ENCODE peak calls at places on chromosomes 13 and 19, in six cellular contexts. Y, S, P, T, Z and A are unnamed samples.

GRCh38 chr19:45508931-45509691 is 1.8 kb downstream of the VASP start:
- DNase-seq in Y (peak), Z (peak), S (peak), T (no peak), P (peak), A (peak)

GRCh38 chr13:92530364-92530763 is 696.2 kb upstream of the GPC6 start:
- DNase-seq in S (no peak), Z (no peak), Y (no peak), T (no peak), P (peak), A (no peak)

GRCh38 chr13:91298060-91298459 is 49.4 kb upstream of the MIR17HG start:
- DNase-seq in P (no peak), Z (no peak), Y (no peak), S (no peak), T (no peak), A (no peak)

GRCh38 chr19:32816555-32817099 is 52.9 kb downstream of the SLC7A9 start:
- DNase-seq in Y (no peak), S (no peak), P (no peak), T (no peak), Z (no peak), A (no peak)

GRCh38 chr19:3721900-3722442 is 13.8 kb downstream of the TJP3 start:
- DNase-seq in Z (no peak), Y (no peak), T (no peak), S (no peak), P (no peak), A (no peak)

GRCh38 chr19:29048873-29049272 is 164.1 kb downstream of the UQCRFS1 start:
- DNase-seq in Z (no peak), S (no peak), T (no peak), Y (no peak), P (no peak), A (no peak)

GRCh38 chr19:32350492-32350891 is 5.1 kb downstream of the ZNF507 start:
- DNase-seq in T (no peak), P (no peak), Y (no peak), S (no peak), Z (peak), A (no peak)

GRCh38 chr13:71021810-71022422 is 845.1 kb downstream of the DACH1 start:
- DNase-seq in S (no peak), T (no peak), Z (no peak), Y (no peak), P (no peak), A (no peak)

GRCh38 chr19:14758816-14759215 is 19.5 kb downstream of the ADGRE2 start:
- DNase-seq in P (no peak), S (no peak), Y (no peak), T (no peak), Z (no peak), A (no peak)

GRCh38 chr13:107870400-107870799 is 344.9 kb downstream of the LIG4 start:
- DNase-seq in P (no peak), T (no peak), Z (no peak), S (no peak), Y (no peak), A (no peak)

GRCh38 chr19:29771708-29772415 is 39.9 kb upstream of the CCNE1 start:
- DNase-seq in Z (peak), T (peak), P (peak), S (no peak), Y (no peak), A (peak)

GRCh38 chr13:20006206-20006605 is 47.7 kb downstream of the ZMYM2 start:
- DNase-seq in P (no peak), Z (no peak), Y (no peak), T (no peak), S (no peak), A (no peak)

GRCh38 chr19:35901854-35902661 is at the start of gene HCST:
- DNase-seq in S (no peak), Y (no peak), P (peak), T (no peak), Z (no peak), A (no peak)

GRCh38 chr13:21034602-21035190 is 26.7 kb downstream of the LATS2 start:
- DNase-seq in P (peak), S (no peak), Z (no peak), Y (no peak), T (no peak), A (peak)

GRCh38 chr19:18668744-18669523 is 14.5 kb upstream of the CRTC1 start:
- DNase-seq in T (no peak), Z (no peak), Y (no peak), S (no peak), P (no peak), A (no peak)

GRCh38 chr19:49682274-49682673 is 5.2 kb downstream of the PRMT1 start:
- DNase-seq in Y (no peak), T (no peak), S (no peak), P (no peak), Z (no peak), A (no peak)

GRCh38 chr19:56840452-56841193 is at the start of the genes PEG3 and ZIM2:
- DNase-seq in T (no peak), Y (peak), S (peak), P (peak), Z (no peak), A (no peak)

GRCh38 chr13:95564091-95564490 is 11.6 kb downstream of the CLDN10 start:
- DNase-seq in T (no peak), Z (peak), S (no peak), Y (no peak), P (peak), A (no peak)

GRCh38 chr13:18921063-18921462 is 260.6 kb downstream of the TUBA3C start:
- DNase-seq in Y (no peak), Z (no peak), P (no peak), T (no peak), S (no peak), A (no peak)

GRCh38 chr13:113837554-113838355 is 26.1 kb downstream of the GAS6 start:
- DNase-seq in Y (peak), T (peak), Z (peak), S (peak), P (peak), A (no peak)

GRCh38 chr19:40923934-40924391 is 41.9 kb upstream of the CYP2A7 start:
- DNase-seq in P (no peak), Z (peak), T (no peak), Y (no peak), S (no peak), A (no peak)

GRCh38 chr13:74290324-74290773 is 156.1 kb upstream of the KLF12 start:
- DNase-seq in Z (peak), Y (peak), S (no peak), P (peak), T (peak), A (no peak)

GRCh38 chr13:84574851-84575250 is 692.6 kb upstream of the SLITRK1 start:
- DNase-seq in Z (peak), Y (no peak), P (peak), T (no peak), S (no peak), A (no peak)

GRCh38 chr13:30257433-30258099 is 49.8 kb downstream of the KATNAL1 start:
- DNase-seq in P (no peak), S (no peak), T (no peak), Z (no peak), Y (no peak), A (no peak)

GRCh38 chr19:2116507-2116906 is 19.8 kb downstream of the IZUMO4 start:
- DNase-seq in Y (no peak), P (no peak), T (no peak), S (no peak), Z (no peak), A (no peak)

GRCh38 chr19:790971-791604 is 6.2 kb upstream of the PTBP1 start:
- DNase-seq in T (no peak), Z (no peak), Y (no peak), P (no peak), S (no peak), A (no peak)

GRCh38 chr13:49046534-49046933 is 70.8 kb downstream of the FNDC3A start:
- DNase-seq in S (no peak), Z (no peak), T (no peak), P (peak), Y (no peak), A (no peak)

GRCh38 chr19:52748336-52748950 is 13.6 kb upstream of the ZNF611 start:
- DNase-seq in Z (peak), Y (peak), S (no peak), T (peak), P (peak), A (peak)

GRCh38 chr19:53982611-53983010 is 8.8 kb upstream of the CACNG6 start:
- DNase-seq in Z (peak), P (peak), T (no peak), S (peak), Y (peak), A (no peak)

GRCh38 chr13:113630296-113630695 is 27.7 kb downstream of the ATP4B start:
- DNase-seq in T (no peak), S (peak), Z (no peak), Y (no peak), P (no peak), A (no peak)

GRCh38 chr13:68023838-68024581 is 793.9 kb upstream of the PCDH9 start:
- DNase-seq in S (no peak), P (no peak), Y (no peak), T (no peak), Z (no peak), A (no peak)

GRCh38 chr19:19531951-19532805 is 3.5 kb downstream of the YJEFN3 start:
- DNase-seq in T (no peak), Y (peak), S (peak), P (peak), Z (peak), A (peak)

GRCh38 chr13:19862511-19863313 is 737 bp downstream of the ZMYM5 start:
- DNase-seq in Y (peak), Z (peak), P (peak), T (no peak), S (peak), A (no peak)

GRCh38 chr19:18496167-18496979 is 25.5 kb downstream of the ELL start:
- DNase-seq in P (peak), T (no peak), S (no peak), Y (no peak), Z (peak), A (no peak)

GRCh38 chr13:113635048-113635420 is 23.0 kb downstream of the ATP4B start:
- DNase-seq in Z (no peak), Y (no peak), S (peak), P (no peak), T (no peak), A (no peak)

GRCh38 chr13:33403807-33404362 is 118.3 kb upstream of the STARD13 start:
- DNase-seq in T (no peak), Z (no peak), S (no peak), Y (no peak), P (no peak), A (no peak)

GRCh38 chr13:111398715-111399299 is 78.4 kb downstream of the TEX29 start:
- DNase-seq in P (no peak), Y (no peak), Z (no peak), S (no peak), T (no peak), A (no peak)
- TF ChIP-seq CTCF in P (no peak), Y (no peak), Z (no peak), S (no peak), T (no peak), A (no peak)

DNA sequence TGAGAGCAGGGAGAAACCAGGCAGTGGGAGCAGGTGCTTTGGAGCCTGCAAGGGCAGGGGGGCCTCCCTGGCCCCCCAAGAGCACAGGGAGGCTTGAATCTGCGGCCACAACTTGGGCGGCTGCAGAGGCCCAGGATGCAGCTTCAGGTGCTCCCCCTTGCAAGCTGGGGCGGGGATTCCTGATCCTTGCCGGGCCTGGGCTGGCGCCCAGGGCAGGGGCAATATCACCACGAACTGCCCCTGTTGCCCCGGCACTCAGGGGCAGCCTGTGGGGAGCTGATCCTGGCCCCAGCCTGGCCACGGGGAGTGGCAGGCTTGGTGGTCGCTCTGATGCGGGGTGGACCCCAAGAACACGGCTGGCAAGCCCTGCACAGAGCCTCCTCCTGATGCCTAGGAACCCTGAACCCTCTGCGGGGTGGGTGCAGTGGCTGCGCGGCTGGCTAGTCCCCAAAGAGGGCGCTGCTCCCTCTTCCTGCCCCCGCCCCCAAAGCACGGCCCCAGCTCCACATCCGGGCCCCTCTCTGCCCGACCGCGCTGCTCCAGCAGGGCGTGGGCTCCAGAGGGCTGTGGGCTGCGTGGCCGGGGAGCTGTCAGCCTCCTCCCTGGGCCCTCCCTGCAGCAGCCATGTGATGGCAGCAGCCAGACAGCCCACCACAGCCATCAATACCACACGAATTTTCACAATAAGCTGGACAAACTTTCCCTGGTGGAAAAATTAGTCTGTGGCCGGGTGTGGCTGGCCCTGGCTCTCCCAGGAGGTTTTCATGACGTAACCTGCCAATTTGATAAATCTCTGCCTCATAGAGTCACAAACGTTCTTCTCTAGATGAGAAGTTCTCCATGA is 21.0 kb downstream of the TNFSF9 start:
- DNase-seq in Z (peak), Y (no peak), S (peak), P (peak), T (no peak), A (no peak)
- TF ChIP-seq CTCF in Z (peak), Y (no peak), S (no peak), P (peak), T (no peak), A (no peak)

DNA sequence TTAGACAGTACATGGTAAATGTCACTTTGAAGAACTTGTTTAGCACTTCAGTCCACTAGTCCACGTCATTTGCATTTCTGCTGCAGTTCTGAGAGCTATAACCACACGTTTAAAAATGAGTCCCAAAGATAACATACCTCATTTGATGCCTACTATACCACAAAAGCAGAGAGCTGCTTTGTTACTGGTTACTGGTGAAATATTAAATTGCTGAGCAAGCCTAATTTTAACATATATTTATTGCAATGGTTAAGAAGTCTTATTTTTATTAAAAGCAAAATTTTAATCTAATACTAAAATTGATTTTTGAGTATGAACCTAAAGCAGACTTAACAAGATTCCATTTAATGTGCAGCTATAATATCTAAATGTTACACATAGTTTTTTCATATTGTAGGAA is 1949.7 kb upstream of the PRR20A start:
- DNase-seq in S (no peak), Y (no peak), Z (no peak), T (no peak), P (no peak), A (no peak)
- TF ChIP-seq CTCF in S (no peak), Y (no peak), Z (no peak), T (no peak), P (no peak), A (no peak)

DNA sequence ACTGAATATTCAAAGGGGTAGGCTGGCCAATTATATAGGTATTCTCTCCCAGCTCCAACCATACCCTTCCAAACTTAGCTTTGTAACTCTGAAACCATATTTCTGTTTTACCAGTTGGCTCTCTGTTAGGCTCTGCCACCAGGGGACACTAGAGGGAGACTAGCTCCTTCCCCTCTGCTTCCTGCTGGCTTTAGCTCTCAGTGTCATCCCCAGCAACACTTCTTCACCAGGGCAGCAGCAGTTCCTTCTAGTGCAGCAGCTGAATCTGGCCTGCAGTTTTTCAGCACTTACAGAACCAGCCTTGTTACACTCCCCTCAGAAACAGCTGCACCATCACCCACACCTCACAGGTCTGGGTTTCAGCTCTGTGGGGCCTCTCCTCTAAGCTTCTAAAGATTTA is 51.0 kb upstream of the DOCK9 start:
- DNase-seq in P (no peak), T (no peak), Y (no peak), Z (peak), S (no peak), A (no peak)
- TF ChIP-seq CTCF in P (peak), T (no peak), Y (no peak), Z (no peak), S (peak), A (peak)

DNA sequence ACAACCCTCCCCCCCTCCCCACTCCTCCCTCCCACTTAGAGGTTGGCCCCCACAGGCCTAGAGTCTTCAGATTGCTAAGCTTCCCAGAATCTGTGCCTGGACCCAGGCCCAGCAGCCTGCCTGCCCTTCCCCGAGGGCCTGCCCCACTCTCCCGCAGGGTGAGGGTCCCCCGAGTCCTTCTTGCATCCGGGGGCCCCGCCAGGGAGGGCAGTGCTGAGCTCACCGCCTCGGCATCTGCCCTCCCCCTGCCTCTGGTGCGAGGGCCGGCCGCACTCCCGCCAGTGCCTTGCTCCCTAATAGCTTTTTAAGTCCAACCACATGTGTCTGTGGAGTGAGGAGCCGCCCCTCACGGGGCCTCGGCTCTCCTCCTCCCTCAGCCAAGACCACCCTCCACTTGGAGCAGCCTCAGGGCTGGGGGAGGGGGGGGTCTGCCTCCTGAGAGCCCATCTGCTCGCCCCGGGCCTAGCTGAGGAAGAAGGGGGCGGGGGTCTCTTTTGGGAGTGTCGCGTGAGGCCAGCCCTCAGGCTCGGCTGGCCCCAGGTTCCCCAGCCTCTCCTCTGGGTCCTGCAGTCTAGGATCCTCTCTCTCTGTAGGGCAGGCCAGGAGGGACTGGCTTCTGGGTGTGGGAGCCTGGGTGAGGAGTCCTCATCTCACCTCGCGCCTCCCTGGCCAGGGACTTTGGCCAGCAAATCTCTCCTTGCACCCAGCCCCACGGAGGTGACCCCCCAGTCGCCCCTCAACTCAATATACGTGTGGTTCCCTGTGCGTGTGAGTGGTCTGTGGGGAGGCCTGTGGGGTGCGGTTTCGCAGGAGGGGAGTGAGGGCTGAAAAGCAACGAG is 47.2 kb downstream of the LYL1 start:
- DNase-seq in Y (peak), T (peak), P (peak), Z (no peak), S (peak), A (no peak)
- TF ChIP-seq CTCF in Y (no peak), T (no peak), P (no peak), Z (no peak), S (peak), A (no peak)

GRCh38 chr13:75537401-75538365 is at the start of gene COMMD6:
- DNase-seq in S (peak), Z (peak), T (peak), Y (peak), P (peak), A (peak)
- TF ChIP-seq CTCF in S (peak), Z (no peak), T (peak), Y (peak), P (no peak), A (peak)

GRCh38 chr13:51258612-51259358 is 36.6 kb downstream of the FAM124A start:
- DNase-seq in S (no peak), P (no peak), T (no peak), Y (no peak), Z (no peak), A (no peak)

GRCh38 chr13:51261610-51262249 is 39.5 kb downstream of the FAM124A start:
- DNase-seq in Z (no peak), Y (no peak), T (no peak), P (no peak), S (no peak), A (no peak)

GRCh38 chr13:51260154-51260553 is 38.0 kb downstream of the FAM124A start:
- DNase-seq in Z (no peak), Y (no peak), P (no peak), T (no peak), S (no peak), A (no peak)

GRCh38 chr13:51259359-51259645 is 37.1 kb downstream of the FAM124A start:
- DNase-seq in T (no peak), P (no peak), Z (no peak), Y (no peak), S (no peak), A (no peak)

DNA sequence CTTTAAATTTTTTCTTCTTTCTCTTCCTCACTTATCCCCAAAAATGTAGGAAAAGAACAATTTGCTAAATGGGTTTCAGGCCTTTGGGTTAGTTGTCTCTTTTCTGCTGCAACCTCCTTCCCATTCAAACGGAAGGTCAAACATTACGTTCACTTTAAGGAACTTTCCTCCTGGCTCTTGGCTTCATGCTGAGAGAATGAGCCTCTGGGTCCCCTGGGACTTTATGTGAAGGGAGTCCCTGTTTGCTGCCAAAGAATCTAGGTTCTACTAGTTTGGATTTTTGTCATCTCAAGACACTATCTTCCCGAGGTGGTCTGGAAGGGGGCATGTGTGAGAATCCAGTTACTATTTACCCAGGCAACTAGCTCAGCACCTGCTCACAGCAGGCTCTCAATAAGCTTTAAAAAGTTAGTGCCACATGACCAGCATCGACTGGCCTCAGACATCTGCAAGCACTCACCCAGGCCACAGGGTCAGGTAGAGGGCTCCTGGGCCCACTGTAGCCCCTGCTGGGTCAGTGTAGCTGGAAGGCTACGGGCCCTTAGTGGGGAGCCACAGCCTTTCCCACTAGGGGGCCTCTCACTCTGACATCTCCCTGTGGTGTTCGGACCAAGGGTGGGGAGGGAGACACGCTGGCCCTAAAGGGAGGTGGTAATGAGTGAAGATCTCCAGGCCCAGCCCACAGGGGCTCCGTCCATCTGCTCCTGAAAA is 40.5 kb downstream of the FAM124A start:
- DNase-seq in S (no peak), Y (no peak), T (no peak), Z (no peak), P (no peak), A (no peak)
- TF ChIP-seq CTCF in S (no peak), Y (no peak), T (no peak), Z (no peak), P (peak), A (no peak)